ENCODE peak calls at places on chromosomes 3 and 15, in four cellular contexts. One of them, this sample, is unnamed.

GRCh38 chr3:98003306-98003969 is 31.2 kb upstream of the RIOX2 start:
- DNase-seq in K562: no peak
- DNase-seq in GM12878: no peak
- DNase-seq in HepG2: no peak
- DNase-seq in this sample: no peak

GRCh38 chr3:29978036-29978435 is 628.4 kb upstream of the TGFBR2 start:
- DNase-seq in GM12878: no peak
- DNase-seq in K562: no peak
- DNase-seq in HepG2: no peak
- DNase-seq in this sample: no peak

GRCh38 chr3:48536787-48537186 is 19.8 kb downstream of the PFKFB4 start:
- DNase-seq in K562: no peak
- DNase-seq in HepG2: no peak
- DNase-seq in GM12878: no peak
- DNase-seq in this sample: no peak

GRCh38 chr3:50825841-50826240 is 151.1 kb downstream of the DOCK3 start:
- DNase-seq in GM12878: no peak
- DNase-seq in K562: no peak
- DNase-seq in HepG2: no peak
- DNase-seq in this sample: no peak

GRCh38 chr15:90742082-90742481 is 24.9 kb downstream of the BLM start:
- DNase-seq in GM12878: no peak
- DNase-seq in K562: peak
- DNase-seq in HepG2: no peak
- DNase-seq in this sample: no peak

GRCh38 chr15:70775160-70775559 is 11.8 kb upstream of the UACA start:
- DNase-seq in K562: no peak
- DNase-seq in HepG2: no peak
- DNase-seq in GM12878: no peak
- DNase-seq in this sample: no peak

GRCh38 chr3:52193059-52193458 is 4.9 kb upstream of the ALAS1 start:
- DNase-seq in HepG2: no peak
- DNase-seq in K562: no peak
- DNase-seq in GM12878: no peak
- DNase-seq in this sample: no peak

GRCh38 chr15:74382004-74382816 is 14.8 kb upstream of the CYP11A1 start:
- DNase-seq in HepG2: peak
- DNase-seq in K562: peak
- DNase-seq in GM12878: no peak
- DNase-seq in this sample: peak

GRCh38 chr3:157916672-157917071 is 189.5 kb downstream of the SHOX2 start:
- DNase-seq in HepG2: no peak
- DNase-seq in K562: no peak
- DNase-seq in GM12878: no peak
- DNase-seq in this sample: no peak

GRCh38 chr3:49269443-49269842 is 7.6 kb downstream of the C3orf62 start:
- DNase-seq in K562: no peak
- DNase-seq in HepG2: no peak
- DNase-seq in GM12878: no peak
- DNase-seq in this sample: no peak

GRCh38 chr3:28786446-28786845 is 437.8 kb upstream of the AZI2 start:
- DNase-seq in K562: no peak
- DNase-seq in GM12878: no peak
- DNase-seq in HepG2: no peak
- DNase-seq in this sample: no peak

GRCh38 chr3:49607105-49607591 is 52.9 kb downstream of the BSN start:
- DNase-seq in GM12878: no peak
- DNase-seq in HepG2: no peak
- DNase-seq in K562: no peak
- DNase-seq in this sample: no peak

GRCh38 chr15:26082069-26082832 is 219.1 kb upstream of the ATP10A start:
- DNase-seq in GM12878: peak
- DNase-seq in K562: peak
- DNase-seq in HepG2: peak
- DNase-seq in this sample: peak

GRCh38 chr15:26083457-26084350 is 220.6 kb upstream of the ATP10A start:
- DNase-seq in HepG2: no peak
- DNase-seq in GM12878: no peak
- DNase-seq in K562: no peak
- DNase-seq in this sample: no peak

GRCh38 chr15:26081758-26082068 is 218.6 kb upstream of the ATP10A start:
- DNase-seq in K562: no peak
- DNase-seq in HepG2: peak
- DNase-seq in GM12878: no peak
- DNase-seq in this sample: no peak

GRCh38 chr15:26087395-26087794 is 224.3 kb upstream of the ATP10A start:
- DNase-seq in HepG2: no peak
- DNase-seq in K562: no peak
- DNase-seq in GM12878: no peak
- DNase-seq in this sample: no peak

DNA sequence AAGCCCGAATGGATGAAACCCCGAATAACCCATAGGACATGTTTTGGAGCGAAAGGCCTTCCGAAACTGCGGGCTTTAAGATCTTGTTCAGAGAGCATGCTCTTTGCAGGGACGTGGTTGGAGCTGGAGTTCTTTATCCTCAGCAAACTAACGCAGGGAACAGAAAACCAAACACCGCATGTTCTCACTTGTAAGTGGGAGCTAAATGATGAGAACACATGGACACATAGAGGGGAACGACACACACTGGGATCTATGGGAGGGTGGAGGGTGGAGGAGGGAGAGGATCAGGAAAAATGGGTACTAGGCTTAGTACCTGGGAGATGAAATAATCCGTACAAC is 219.7 kb upstream of the ATP10A start:
- DNase-seq in K562: no peak
- DNase-seq in HepG2: no peak
- DNase-seq in GM12878: no peak
- DNase-seq in this sample: no peak
- TF ChIP-seq CREM in K562: no peak
- TF ChIP-seq CREM in HepG2: no peak
- TF ChIP-seq CREM in GM12878: no peak
- TF ChIP-seq CREM in this sample: no peak

DNA sequence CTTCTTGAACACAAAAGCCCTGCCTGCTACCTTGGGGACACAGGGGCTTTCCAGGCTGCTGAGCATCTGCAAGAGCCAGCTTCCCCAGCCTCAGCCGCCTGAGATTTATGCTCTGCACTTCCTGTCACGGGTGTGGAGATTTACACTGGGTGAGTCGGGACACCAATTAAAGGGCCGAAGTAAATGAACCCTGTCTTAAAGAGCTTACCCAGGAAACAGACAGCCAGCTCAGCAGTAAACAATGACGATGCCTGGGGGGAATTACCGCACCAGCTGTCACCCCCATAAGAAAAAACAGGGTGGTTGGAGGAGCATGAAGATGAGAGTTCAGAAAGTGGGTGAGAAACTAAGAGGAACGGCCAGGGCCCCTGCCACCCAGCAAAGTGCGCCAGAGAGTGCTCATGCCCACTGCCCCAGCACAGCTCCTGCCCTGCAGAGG is 37.5 kb upstream of the IQSEC1 start:
- DNase-seq in GM12878: peak
- DNase-seq in K562: no peak
- DNase-seq in HepG2: no peak
- DNase-seq in this sample: no peak
- TF ChIP-seq CREM in GM12878: no peak
- TF ChIP-seq CREM in K562: no peak
- TF ChIP-seq CREM in HepG2: no peak
- TF ChIP-seq CREM in this sample: no peak

GRCh38 chr3:194565597-194566190 is 67.5 kb downstream of the TMEM44 start:
- DNase-seq in GM12878: no peak
- DNase-seq in K562: no peak
- DNase-seq in HepG2: no peak
- DNase-seq in this sample: no peak

GRCh38 chr3:194560047-194560446 is 73.2 kb downstream of the TMEM44 start:
- DNase-seq in GM12878: no peak
- DNase-seq in HepG2: no peak
- DNase-seq in K562: no peak
- DNase-seq in this sample: no peak

GRCh38 chr3:194559530-194559929 is 72.7 kb upstream of the ATP13A3 start:
- DNase-seq in K562: no peak
- DNase-seq in GM12878: no peak
- DNase-seq in HepG2: no peak
- DNase-seq in this sample: no peak

GRCh38 chr3:194562986-194563385 is 70.2 kb downstream of the TMEM44 start:
- DNase-seq in GM12878: no peak
- DNase-seq in K562: no peak
- DNase-seq in HepG2: no peak
- DNase-seq in this sample: no peak

GRCh38 chr3:194561306-194561974 is 71.8 kb downstream of the TMEM44 start:
- DNase-seq in HepG2: no peak
- DNase-seq in K562: peak
- DNase-seq in GM12878: no peak
- DNase-seq in this sample: no peak
- TF ChIP-seq CREM in HepG2: no peak
- TF ChIP-seq CREM in K562: peak
- TF ChIP-seq CREM in GM12878: no peak
- TF ChIP-seq CREM in this sample: no peak

DNA sequence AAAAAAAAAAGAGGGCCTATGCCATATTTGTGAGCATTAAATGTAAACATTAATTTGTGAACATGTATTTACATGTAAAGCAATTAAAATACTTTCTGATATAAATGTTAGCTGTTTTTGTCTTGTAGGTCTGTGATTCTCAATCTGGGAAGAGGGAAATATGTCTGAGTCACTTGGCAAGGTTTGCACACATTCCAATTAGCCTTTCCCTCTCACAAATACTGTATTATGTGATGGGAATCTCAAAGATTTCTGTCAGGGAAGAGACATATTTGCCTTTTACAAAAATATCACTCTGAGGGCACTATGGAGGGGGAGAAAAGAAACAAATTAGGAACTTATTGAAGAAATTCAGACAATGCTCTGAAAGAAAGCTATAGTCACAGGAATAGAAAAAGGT is 483.6 kb downstream of the GBE1 start:
- DNase-seq in GM12878: no peak
- DNase-seq in HepG2: no peak
- DNase-seq in K562: no peak
- DNase-seq in this sample: no peak
- TF ChIP-seq CREM in GM12878: no peak
- TF ChIP-seq CREM in HepG2: no peak
- TF ChIP-seq CREM in K562: no peak
- TF ChIP-seq CREM in this sample: no peak

GRCh38 chr3:118641608-118642007 is 393.0 kb downstream of the IGSF11 start:
- DNase-seq in HepG2: no peak
- DNase-seq in K562: peak
- DNase-seq in GM12878: no peak
- DNase-seq in this sample: peak
- TF ChIP-seq CREM in HepG2: no peak
- TF ChIP-seq CREM in K562: no peak
- TF ChIP-seq CREM in GM12878: no peak
- TF ChIP-seq CREM in this sample: no peak

GRCh38 chr15:38864827-38865604 is 300.4 kb upstream of the RASGRP1 start:
- DNase-seq in GM12878: no peak
- DNase-seq in HepG2: no peak
- DNase-seq in K562: no peak
- DNase-seq in this sample: no peak
- TF ChIP-seq CREM in GM12878: no peak
- TF ChIP-seq CREM in HepG2: no peak
- TF ChIP-seq CREM in K562: no peak
- TF ChIP-seq CREM in this sample: no peak

GRCh38 chr3:11386413-11387155 is 114.4 kb downstream of the ATG7 start:
- DNase-seq in GM12878: no peak
- DNase-seq in K562: no peak
- DNase-seq in HepG2: no peak
- DNase-seq in this sample: no peak
- TF ChIP-seq CREM in GM12878: no peak
- TF ChIP-seq CREM in K562: no peak
- TF ChIP-seq CREM in HepG2: no peak
- TF ChIP-seq CREM in this sample: no peak

DNA sequence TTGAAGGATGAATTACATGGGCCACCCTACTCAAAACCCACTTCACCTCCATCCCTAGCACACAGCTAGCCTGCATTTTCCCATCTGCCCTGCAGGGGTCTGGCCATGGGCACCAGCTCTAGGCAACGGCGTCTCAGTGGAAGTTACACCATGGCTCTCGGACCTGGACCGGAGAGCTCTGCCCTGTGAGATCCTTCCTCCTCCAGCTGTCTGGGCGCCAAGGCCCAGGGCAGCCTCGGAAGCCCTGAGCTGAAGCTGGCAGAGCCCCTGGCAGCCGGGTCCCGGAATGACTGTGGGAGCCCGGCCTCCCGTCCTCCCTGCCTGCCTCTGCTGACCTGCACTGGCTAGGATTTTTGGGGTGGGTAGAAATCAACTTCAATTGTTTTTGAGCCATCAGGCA is 98.9 kb downstream of the CHSY1 start:
- DNase-seq in GM12878: no peak
- DNase-seq in HepG2: peak
- DNase-seq in K562: peak
- DNase-seq in this sample: peak
- TF ChIP-seq CREM in GM12878: no peak
- TF ChIP-seq CREM in HepG2: no peak
- TF ChIP-seq CREM in K562: no peak
- TF ChIP-seq CREM in this sample: no peak